ENCODE peak calls at places on chromosomes 11 and 22, in eight cellular contexts. R is amniotic epithelial cell; S is HFFc6; U is C1 segment of cervical spinal cord; E is adipocyte; T is hepatic stellate cell; L is stimulated activated CD4-positive, alpha-beta T cell treated with anti-CD3 and anti-CD28 coated beads, Interleukin-12 subunit alpha, Interleukin-12 subunit beta, amount 100 ng/mL, for 48 hours; K is left ventricle myocardium inferior. D is an unnamed sample.

GRCh38 chr11:71996517-71996916 is 2.2 kb upstream of the IL18BP start:
- DNase-seq in S (no peak), L (no peak), U (no peak), K (no peak), R (no peak), T (no peak), E (no peak), D (no peak)

GRCh38 chr22:20215742-20216141 is 52.4 kb downstream of the RTN4R start:
- DNase-seq in K (no peak), E (no peak), R (no peak), L (no peak), U (no peak), T (no peak), S (no peak), D (no peak)

GRCh38 chr22:43109921-43110443 is 568 bp upstream of the BIK start:
- DNase-seq in L (no peak), R (no peak), U (no peak), T (no peak), K (no peak), E (peak), S (no peak), D (no peak)

GRCh38 chr22:48182896-48183805 is 1420.7 kb downstream of the TBC1D22A start:
- DNase-seq in L (no peak), E (no peak), T (no peak), K (no peak), R (no peak), U (no peak), S (no peak), D (no peak)

GRCh38 chr11:120324932-120325810 is at the start of gene TLCD5:
- DNase-seq in E (peak), S (peak), T (peak), R (peak), L (no peak), K (peak), U (peak), D (peak)

GRCh38 chr11:117000741-117001096 is 97.5 kb downstream of the SIK3 start:
- DNase-seq in E (no peak), R (no peak), S (no peak), K (no peak), U (no peak), T (no peak), L (no peak), D (no peak)

GRCh38 chr22:49718396-49718795 is 109.3 kb downstream of the BRD1 start:
- DNase-seq in R (no peak), U (no peak), S (no peak), E (no peak), T (no peak), L (no peak), K (no peak), D (no peak)

GRCh38 chr11:44729718-44730117 is 3.0 kb downstream of the TSPAN18 start:
- DNase-seq in E (no peak), L (no peak), K (no peak), R (no peak), S (no peak), T (no peak), U (no peak), D (no peak)

GRCh38 chr11:42239102-42239501 is 779.6 kb upstream of the LRRC4C start:
- DNase-seq in T (no peak), R (no peak), U (no peak), E (no peak), S (peak), L (no peak), K (no peak), D (peak)

GRCh38 chr22:37314315-37315046 is 32.2 kb downstream of the CYTH4 start:
- DNase-seq in R (no peak), K (no peak), E (no peak), T (no peak), L (no peak), S (no peak), U (no peak), D (no peak)

GRCh38 chr11:126024143-126024542 is 38.5 kb downstream of the CDON start:
- DNase-seq in L (no peak), T (no peak), K (no peak), R (peak), U (no peak), E (no peak), S (no peak), D (no peak)

GRCh38 chr11:57476223-57476882 is 16.0 kb downstream of the RTN4RL2 start:
- DNase-seq in K (peak), U (no peak), S (no peak), E (peak), T (no peak), L (no peak), R (no peak), D (no peak)

GRCh38 chr11:66866007-66866406 is 9.1 kb downstream of the LRFN4 start:
- DNase-seq in T (no peak), R (no peak), E (no peak), L (no peak), S (no peak), K (no peak), U (no peak), D (no peak)

GRCh38 chr11:115527534-115528125 is 23.4 kb upstream of the CADM1 start:
- DNase-seq in R (no peak), U (no peak), L (no peak), S (no peak), E (no peak), T (no peak), K (no peak), D (no peak)

GRCh38 chr11:116576523-116576922 is 196.3 kb downstream of the BUD13 start:
- DNase-seq in L (no peak), R (peak), E (no peak), T (no peak), U (no peak), K (no peak), S (no peak), D (peak)

GRCh38 chr11:326842-327580 is 6.4 kb upstream of the IFITM3 start:
- DNase-seq in U (peak), S (no peak), L (peak), K (peak), R (peak), T (no peak), E (no peak), D (no peak)

GRCh38 chr22:50074551-50075042 is 10.6 kb downstream of the MLC1 start:
- DNase-seq in K (no peak), S (no peak), R (peak), L (no peak), E (no peak), U (no peak), T (no peak), D (no peak)

GRCh38 chr11:47987781-47988180 is 7.4 kb downstream of the PTPRJ start:
- DNase-seq in E (no peak), T (no peak), S (no peak), U (no peak), R (no peak), L (no peak), K (no peak), D (no peak)

GRCh38 chr11:82858556-82859091 is 41.6 kb downstream of the PRCP start:
- DNase-seq in T (peak), K (no peak), S (peak), U (no peak), R (peak), L (no peak), E (peak), D (peak)

GRCh38 chr11:119363874-119364590 is 17.5 kb downstream of the USP2 start:
- DNase-seq in L (no peak), E (peak), S (no peak), K (peak), R (peak), T (peak), U (peak), D (peak)

GRCh38 chr11:69480547-69481392 is 693 bp upstream of the LINC01488 start:
- DNase-seq in E (no peak), S (no peak), R (no peak), U (no peak), T (peak), L (no peak), K (peak), D (no peak)

GRCh38 chr11:85831050-85831449 is 20.1 kb upstream of the SYTL2 start:
- DNase-seq in S (no peak), E (no peak), L (no peak), U (no peak), R (no peak), K (no peak), T (no peak), D (no peak)

GRCh38 chr22:30572840-30573593 is 1.4 kb downstream of the GAL3ST1 start:
- DNase-seq in K (no peak), R (no peak), E (no peak), T (no peak), L (no peak), U (peak), S (no peak), D (no peak)

GRCh38 chr22:42931421-42932196 is 74.5 kb upstream of the ARFGAP3 start:
- DNase-seq in S (no peak), E (no peak), K (no peak), R (no peak), U (no peak), L (no peak), T (no peak), D (peak)

GRCh38 chr22:22161924-22162851 is 82.4 kb upstream of the VPREB1 start:
- DNase-seq in E (no peak), R (no peak), L (no peak), U (no peak), K (no peak), S (no peak), T (no peak), D (no peak)

GRCh38 chr11:64834723-64835615 is 9.5 kb downstream of the CDC42BPG start:
- DNase-seq in S (no peak), L (no peak), E (no peak), T (peak), U (no peak), K (no peak), R (peak), D (peak)

GRCh38 chr22:45768490-45768889 is 96.9 kb downstream of the ATXN10 start:
- DNase-seq in R (no peak), E (no peak), S (no peak), U (no peak), T (no peak), K (no peak), L (no peak), D (no peak)

GRCh38 chr11:70464509-70465361 is 66.4 kb downstream of the CTTN start:
- DNase-seq in L (no peak), R (no peak), K (no peak), E (no peak), U (no peak), S (no peak), T (no peak), D (no peak)

GRCh38 chr11:121578216-121579063 is 125.7 kb upstream of the SORL1-AS1 start:
- DNase-seq in E (no peak), L (no peak), R (peak), T (no peak), U (no peak), K (no peak), S (no peak), D (no peak)

GRCh38 chr22:40204331-40205116 is 26.8 kb downstream of the TNRC6B start:
- DNase-seq in S (peak), T (peak), E (peak), K (peak), U (no peak), L (no peak), R (peak), D (peak)

GRCh38 chr11:114229062-114229450 is 67.1 kb upstream of the NNMT start:
- DNase-seq in K (no peak), U (no peak), R (no peak), E (no peak), T (no peak), S (no peak), L (no peak), D (no peak)

GRCh38 chr22:17119481-17120202 is 1.5 kb downstream of the TMEM121B start:
- DNase-seq in S (no peak), L (no peak), U (no peak), R (peak), T (no peak), E (no peak), K (peak), D (no peak)

GRCh38 chr11:74923125-74923524 is 25.8 kb downstream of the XRRA1 start:
- DNase-seq in U (no peak), L (no peak), T (no peak), R (no peak), K (no peak), E (no peak), S (no peak), D (peak)